ENCODE peak calls at places on chromosomes 13 and 19, in seven cellular contexts. Z is fibroblast of the aortic adventitia; V is left kidney; C is C1 segment of cervical spinal cord; M is glutamatergic neuron; G is nephron progenitor cell; E is activated CD4-positive, alpha-beta memory T cell treated with anti-CD3 and anti-CD28 coated beads for 36 hours. O is an unnamed sample.

GRCh38 chr19:5036733-5037681 is 68.1 kb downstream of the KDM4B start:
- DNase-seq in C (no peak), M (peak), G (no peak), V (peak), Z (peak), E (no peak), O (no peak)

GRCh38 chr13:108322206-108322824 is 52.8 kb downstream of the TNFSF13B start:
- DNase-seq in C (no peak), Z (peak), M (no peak), V (peak), G (no peak), E (no peak), O (no peak)

GRCh38 chr19:42487025-42487797 is 41.1 kb downstream of the CEACAM1 start:
- DNase-seq in C (no peak), Z (no peak), E (peak), V (no peak), M (no peak), G (no peak), O (no peak)

GRCh38 chr13:22447132-22447886 is 733.5 kb upstream of the SGCG start:
- DNase-seq in M (no peak), E (no peak), V (no peak), G (no peak), Z (no peak), C (no peak), O (no peak)

GRCh38 chr13:107144432-107144831 is 576.5 kb upstream of the ARGLU1 start:
- DNase-seq in M (no peak), G (no peak), C (no peak), E (no peak), V (peak), Z (no peak), O (no peak)

GRCh38 chr19:566403-566802 is 6.0 kb upstream of the BSG start:
- DNase-seq in E (no peak), M (no peak), Z (peak), C (no peak), V (peak), G (no peak), O (no peak)

GRCh38 chr19:38792250-38793111 is 3.5 kb downstream of the LGALS7B start:
- DNase-seq in V (peak), G (no peak), M (peak), C (no peak), E (peak), Z (no peak), O (peak)

GRCh38 chr13:43663474-43664090 is 123.2 kb downstream of the ENOX1 start:
- DNase-seq in C (no peak), E (no peak), V (no peak), Z (peak), G (no peak), M (no peak), O (no peak)

GRCh38 chr19:5684694-5685430 is 4.0 kb downstream of the HSD11B1L start:
- DNase-seq in V (no peak), C (no peak), E (no peak), Z (no peak), M (no peak), G (no peak), O (no peak)

O was measured in stimulated activated CD4-positive, alpha-beta T cell treated with anti-CD3 and anti-CD28 coated beads, TNF-alpha, amount 100 ng/mL, for 1 hour.